ENCODE peak calls at places on chromosomes 16 and 17, in eight cellular contexts. K, A, V, S, T, D, J and P are unnamed samples.

GRCh38 chr17:17704931-17705330 is 23.7 kb downstream of the RAI1 start:
- DNase-seq in D (no peak), V (no peak), T (no peak), J (no peak), S (no peak), K (no peak), A (no peak), P (no peak)

GRCh38 chr16:4968879-4969278 is 10.7 kb downstream of the SEC14L5 start:
- DNase-seq in T (no peak), K (no peak), D (no peak), V (no peak), A (no peak), S (no peak), J (no peak), P (no peak)

GRCh38 chr17:59641799-59642484 is 22.2 kb downstream of the CLTC start:
- DNase-seq in V (no peak), K (no peak), S (no peak), D (no peak), A (no peak), J (no peak), T (no peak), P (no peak)

GRCh38 chr17:43961954-43962353 is 8.2 kb upstream of the PYY start:
- DNase-seq in S (no peak), D (no peak), A (no peak), T (no peak), V (no peak), K (no peak), J (no peak), P (no peak)

GRCh38 chr16:59950431-59950830 is 1216.3 kb upstream of the GOT2 start:
- DNase-seq in D (no peak), K (no peak), V (no peak), S (no peak), T (no peak), A (no peak), J (no peak), P (no peak)

GRCh38 chr16:22844426-22844825 is 30.5 kb downstream of the HS3ST2 start:
- DNase-seq in J (no peak), V (no peak), T (no peak), A (no peak), K (no peak), D (no peak), S (no peak), P (no peak)

GRCh38 chr16:67528870-67529638 is 425 bp downstream of the RIPOR1 start:
- DNase-seq in V (peak; percentile 72), D (no peak), K (peak; percentile 57), J (no peak), A (no peak), T (peak; percentile 80), S (no peak), P (no peak)

GRCh38 chr17:82930924-82931695 is 91.3 kb upstream of the ZNF750 start:
- DNase-seq in J (no peak), K (peak; percentile 19), A (no peak), S (no peak), T (no peak), D (peak; percentile 44), V (no peak), P (no peak)

GRCh38 chr16:81060576-81061306 is 16.3 kb downstream of the C16orf46 start:
- DNase-seq in S (no peak), K (no peak), D (no peak), A (no peak), V (no peak), T (no peak), J (no peak), P (no peak)

GRCh38 chr17:9240659-9241370 is 219.5 kb downstream of the NTN1 start:
- DNase-seq in A (peak; percentile 86), J (peak; percentile 33), D (peak; percentile 64), T (peak; percentile 91), V (peak; percentile 22), K (peak; percentile 81), S (no peak), P (no peak)

GRCh38 chr17:65495255-65496060 is 66.0 kb downstream of the AXIN2 start:
- DNase-seq in V (no peak), D (no peak), T (no peak), S (no peak), J (no peak), A (no peak), K (no peak), P (no peak)

GRCh38 chr17:48490391-48491026 is 40.3 kb downstream of the HOXB1 start:
- DNase-seq in A (no peak), T (no peak), D (no peak), S (no peak), K (no peak), V (no peak), J (no peak), P (no peak)

GRCh38 chr17:15213381-15214087 is 51.6 kb downstream of the PMP22 start:
- DNase-seq in A (no peak), V (peak; percentile 56), J (no peak), D (no peak), T (no peak), K (no peak), S (no peak), P (no peak)

GRCh38 chr16:57859331-57859730 is 57.0 kb upstream of the KIFC3 start:
- DNase-seq in T (peak; percentile 5), S (no peak), D (no peak), K (no peak), A (no peak), J (no peak), V (peak; percentile 19), P (no peak)

GRCh38 chr17:78992542-78993212 is 13.0 kb upstream of the LGALS3BP start:
- DNase-seq in T (peak; percentile 43), K (no peak), V (peak; percentile 53), A (no peak), D (peak; percentile 18), S (no peak), J (no peak), P (no peak)

GRCh38 chr16:50925758-50926357 is 184.0 kb downstream of the CYLD start:
- DNase-seq in J (no peak), K (no peak), D (no peak), V (no peak), T (no peak), A (no peak), S (no peak), P (no peak)

GRCh38 chr17:42679492-42680330 is 1.9 kb downstream of the CCR10 start:
- DNase-seq in T (no peak), J (peak; percentile 66), V (peak; percentile 95), D (peak; percentile 87), S (no peak), K (peak; percentile 77), A (no peak), P (peak; percentile 53)
- TF ChIP-seq POLR2A in T (no peak), J (no peak), V (peak; percentile 64), D (no peak), S (peak; percentile 24), K (peak; percentile 33), A (peak; percentile 28), P (peak; percentile 55)

GRCh38 chr17:81722184-81723120 is 10.4 kb downstream of the SLC25A10 start:
- DNase-seq in T (peak; percentile 83), K (no peak), A (no peak), J (no peak), S (no peak), V (peak; percentile 77), D (peak; percentile 97), P (peak; percentile 51)

GRCh38 chr17:81720267-81721071 is 8.4 kb downstream of the SLC25A10 start:
- DNase-seq in T (peak; percentile 61), K (no peak), A (no peak), S (no peak), D (no peak), V (no peak), J (no peak), P (no peak)

GRCh38 chr17:81727324-81728031 is 15.4 kb downstream of the SLC25A10 start:
- DNase-seq in J (no peak), T (no peak), S (no peak), K (no peak), D (peak; percentile 84), A (no peak), V (no peak), P (no peak)

GRCh38 chr17:81726004-81726403 is 13.9 kb downstream of the SLC25A10 start:
- DNase-seq in A (no peak), J (no peak), K (no peak), S (no peak), T (peak; percentile 67), D (no peak), V (no peak), P (no peak)

DNA sequence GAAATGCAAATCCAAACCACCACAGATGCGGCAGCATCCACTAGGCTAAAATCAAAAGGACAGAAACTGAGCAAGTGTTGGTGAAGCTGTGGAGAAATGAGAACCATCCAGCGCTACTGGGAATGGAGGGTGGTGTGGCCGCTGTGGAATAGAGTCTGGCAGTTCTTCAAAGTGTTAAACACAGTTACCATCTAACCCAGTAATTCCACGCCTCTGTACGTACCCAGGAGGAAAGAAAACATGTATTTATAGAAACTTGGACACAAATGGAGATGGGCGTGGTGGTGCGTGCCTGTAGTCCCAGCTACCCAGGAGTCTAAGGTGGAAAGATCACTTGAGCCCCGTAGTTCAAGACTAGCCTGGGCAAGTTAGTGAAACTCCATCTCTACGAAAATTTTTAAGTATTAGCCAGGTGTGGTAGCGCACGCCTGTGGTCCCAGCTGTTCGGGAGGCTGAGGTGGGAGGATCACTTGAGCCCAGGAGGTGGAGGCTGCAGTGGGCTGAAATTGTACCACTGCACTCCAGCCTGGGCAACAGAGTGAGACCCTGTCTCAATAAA is 11.6 kb downstream of the SLC25A10 start:
- DNase-seq in K (no peak), T (no peak), A (no peak), D (no peak), J (no peak), V (no peak), S (no peak), P (no peak)
- TF ChIP-seq POLR2A in K (no peak), T (no peak), A (no peak), D (peak; percentile 11), J (no peak), V (no peak), S (peak; percentile 39), P (no peak)

DNA sequence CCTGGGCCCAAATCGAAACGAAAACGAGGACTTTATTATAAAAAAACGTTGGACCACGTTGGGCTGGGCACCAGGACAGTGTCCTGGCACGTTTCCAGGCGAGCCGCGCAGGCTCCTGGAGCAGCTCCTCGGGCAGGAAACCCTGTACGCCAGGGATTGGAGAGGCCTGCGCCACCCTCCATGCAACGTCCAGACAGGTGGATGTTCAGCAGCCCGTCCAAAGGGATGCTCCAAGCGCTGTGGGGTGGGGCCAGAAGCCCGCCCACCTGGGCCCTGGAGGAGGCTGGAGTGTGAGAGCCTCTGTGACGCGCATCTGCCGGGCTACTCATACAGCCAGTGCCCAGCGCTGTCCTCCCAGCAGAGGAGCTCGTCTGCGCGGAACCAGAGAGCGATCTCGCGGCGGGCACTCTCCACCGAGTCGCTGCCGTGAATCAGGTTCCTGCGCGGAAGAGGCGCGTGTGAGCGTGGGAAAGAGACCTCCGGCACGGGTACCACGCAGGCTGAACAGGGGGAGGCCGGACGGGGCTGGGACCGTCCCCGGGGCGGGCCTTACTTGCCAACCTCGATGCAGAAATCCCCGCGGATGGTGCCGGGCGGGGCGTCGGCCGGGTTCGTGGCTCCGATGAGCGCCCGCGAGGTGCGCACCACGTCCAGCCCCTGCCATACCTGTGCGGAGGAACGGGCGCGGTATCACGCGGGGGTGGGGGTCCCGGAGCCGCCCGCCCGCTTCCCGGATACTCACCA is 843 bp downstream of the NME3 start:
- DNase-seq in T (no peak), K (peak; percentile 87), A (peak; percentile 44), S (no peak), J (no peak), D (peak; percentile 78), V (no peak), P (no peak)
- TF ChIP-seq POLR2A in T (no peak), K (peak; percentile 5), A (no peak), S (peak; percentile 16), J (no peak), D (no peak), V (no peak), P (no peak)

GRCh38 chr17:3892095-3892998 is 506 bp downstream of the CAMKK1 start:
- DNase-seq in D (peak; percentile 84), J (peak; percentile 66), V (peak; percentile 53), T (peak; percentile 94), A (peak; percentile 77), S (peak; percentile 66), K (peak; percentile 82), P (peak; percentile 91)
- TF ChIP-seq POLR2A in D (no peak), J (peak; percentile 34), V (no peak), T (no peak), A (peak; percentile 11), S (no peak), K (no peak), P (peak; percentile 31)